ENCODE peak calls at places on chromosomes 3 and 15, in nine cellular contexts. P, U, V, D, Z, W, Q, X and B are unnamed samples.

GRCh38 chr3:56468184-56469106 is at the start of gene ERC2:
- DNase-seq in P (no peak), U (peak), V (no peak), D (peak), Z (no peak), W (no peak), Q (peak), X (peak), B (no peak)

GRCh38 chr15:32819406-32819930 is 101.7 kb downstream of the GREM1 start:
- DNase-seq in P (no peak), U (no peak), V (no peak), D (no peak), Z (no peak), W (no peak), Q (no peak), X (no peak), B (no peak)

GRCh38 chr15:40142428-40142827 is 18.4 kb upstream of the BUB1B start:
- DNase-seq in P (no peak), U (no peak), V (no peak), D (no peak), Z (no peak), W (no peak), Q (no peak), X (no peak), B (no peak)

GRCh38 chr15:74307827-74308642 is 59.4 kb downstream of the CYP11A1 start:
- DNase-seq in P (no peak), U (peak), V (no peak), D (peak), Z (no peak), W (peak), Q (peak), X (peak), B (no peak)

GRCh38 chr3:30894521-30895289 is at the start of gene GADL1:
- DNase-seq in P (no peak), U (peak), V (peak), D (no peak), Z (no peak), W (peak), Q (peak), X (peak), B (no peak)

GRCh38 chr3:142888484-142889262 is at the start of gene PCOLCE2:
- DNase-seq in P (no peak), U (peak), V (peak), D (no peak), Z (no peak), W (peak), Q (peak), X (peak), B (no peak)

GRCh38 chr15:31216210-31216911 is 110.3 kb upstream of the KLF13 start:
- DNase-seq in P (peak), U (peak), V (no peak), D (peak), Z (no peak), W (peak), Q (peak), X (peak), B (no peak)

GRCh38 chr3:66082679-66083078 is 44.0 kb upstream of the MAGI1 start:
- DNase-seq in P (no peak), U (no peak), V (no peak), D (no peak), Z (no peak), W (no peak), Q (no peak), X (no peak), B (no peak)

GRCh38 chr3:115986555-115987207 is 363.4 kb downstream of the GAP43 start:
- DNase-seq in P (no peak), U (no peak), V (no peak), D (no peak), Z (no peak), W (no peak), Q (peak), X (peak), B (no peak)